ENCODE peak calls at places on chromosomes 3 and 15, in ten cellular contexts. K is brain microvascular endothelial cell, R is astrocyte, Q is breast epithelium, P is lower lobe of right lung, O is GM12864, E is foreskin fibroblast, B is hepatocyte, M is GM12878, U is HepG2. L is an unnamed sample.

GRCh38 chr15:81295466-81296145 is 28.3 kb downstream of the STARD5 start:
- DNase-seq in B (no peak), R (no peak), M (no peak), U (no peak), E (no peak), Q (no peak), K (no peak), O (no peak), P (no peak), L (no peak)

GRCh38 chr3:189267981-189268613 is 96.3 kb downstream of the TPRG1 start:
- DNase-seq in M (no peak), P (no peak), Q (no peak), B (no peak), E (no peak), U (peak), K (no peak), O (no peak), R (peak), L (no peak)

GRCh38 chr3:99128205-99128604 is 226.7 kb upstream of the DCBLD2 start:
- DNase-seq in K (no peak), U (no peak), P (no peak), R (peak), B (no peak), M (no peak), Q (no peak), O (no peak), E (no peak), L (no peak)

GRCh38 chr3:119245778-119246177 is 5.1 kb upstream of the B4GALT4 start:
- DNase-seq in R (no peak), E (no peak), M (no peak), U (no peak), B (no peak), Q (no peak), P (peak), O (no peak), K (no peak), L (no peak)

GRCh38 chr3:43105597-43106292 is at the start of gene POMGNT2:
- DNase-seq in U (peak), R (peak), B (peak), Q (peak), P (peak), K (peak), E (peak), M (peak), O (no peak), L (peak)

GRCh38 chr3:184647405-184647936 is 64.4 kb downstream of the MAGEF1 start:
- DNase-seq in E (no peak), Q (no peak), K (no peak), M (no peak), O (no peak), R (no peak), P (no peak), B (no peak), U (no peak), L (no peak)

GRCh38 chr3:194042947-194043346 is 93.0 kb upstream of the HES1 start:
- DNase-seq in M (no peak), K (peak), Q (no peak), E (peak), O (no peak), R (peak), U (peak), P (no peak), B (no peak), L (no peak)

GRCh38 chr3:52136513-52136912 is 17.7 kb downstream of the POC1A start:
- DNase-seq in E (no peak), K (no peak), O (no peak), P (peak), M (no peak), U (no peak), B (no peak), R (no peak), Q (peak), L (no peak)

GRCh38 chr15:36882487-36883108 is 217.8 kb downstream of the MEIS2 start:
- DNase-seq in R (no peak), P (no peak), O (no peak), K (no peak), U (no peak), E (no peak), Q (no peak), B (no peak), M (no peak), L (no peak)

GRCh38 chr3:52367891-52368880 is 52.1 kb downstream of the DNAH1 start:
- DNase-seq in M (no peak), R (no peak), U (no peak), B (no peak), O (no peak), K (no peak), P (no peak), Q (no peak), E (peak), L (no peak)

GRCh38 chr15:87348746-87349145 is 907.8 kb downstream of the NTRK3 start:
- DNase-seq in R (peak), K (peak), Q (no peak), B (peak), E (peak), U (no peak), O (no peak), M (no peak), P (no peak), L (no peak)

GRCh38 chr15:90004671-90005070 is 3.5 kb downstream of the ZNF710 start:
- DNase-seq in K (peak), M (no peak), Q (no peak), E (peak), O (no peak), P (peak), B (peak), U (peak), R (peak), L (peak)

DNA sequence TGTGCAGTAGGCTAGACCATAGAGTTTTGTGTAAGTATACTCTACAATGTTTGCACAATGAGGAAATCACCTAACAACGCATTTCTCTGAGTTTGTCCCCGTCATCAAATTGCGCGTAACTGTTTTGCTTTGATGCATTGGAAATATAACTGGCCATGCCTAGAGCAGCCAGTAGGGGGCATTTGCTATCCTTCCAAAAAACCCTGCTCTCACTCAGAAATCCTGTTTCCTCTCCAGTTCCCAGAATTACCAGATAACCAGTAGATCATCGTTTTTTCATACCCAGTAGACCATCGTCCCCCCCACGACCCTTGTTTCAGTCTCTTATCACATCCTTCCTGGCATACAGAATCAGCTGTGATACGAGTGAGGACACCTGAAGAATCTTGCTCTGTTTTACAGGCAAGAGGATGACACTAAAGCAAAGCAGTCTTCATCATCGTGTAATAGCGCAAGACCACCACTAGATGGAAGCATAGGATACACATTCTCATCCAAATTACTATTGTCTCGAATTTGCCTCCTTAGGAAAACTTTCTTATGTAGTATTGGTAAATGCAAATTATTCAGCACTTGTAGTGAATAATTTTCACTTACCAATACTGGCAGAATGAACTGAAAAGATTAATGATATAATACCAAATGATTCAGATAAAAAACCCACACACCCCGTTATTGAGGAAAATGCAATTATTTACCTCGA is 4.4 kb upstream of the GABRR3 start:
- DNase-seq in U (peak), E (peak), M (peak), O (peak), B (peak), K (peak), P (no peak), Q (peak), R (peak), L (peak)
- H3K4me3 ChIP-seq in U (peak), E (peak), M (peak), O (peak), B (peak), K (peak), P (peak), Q (peak), R (peak), L (peak)

DNA sequence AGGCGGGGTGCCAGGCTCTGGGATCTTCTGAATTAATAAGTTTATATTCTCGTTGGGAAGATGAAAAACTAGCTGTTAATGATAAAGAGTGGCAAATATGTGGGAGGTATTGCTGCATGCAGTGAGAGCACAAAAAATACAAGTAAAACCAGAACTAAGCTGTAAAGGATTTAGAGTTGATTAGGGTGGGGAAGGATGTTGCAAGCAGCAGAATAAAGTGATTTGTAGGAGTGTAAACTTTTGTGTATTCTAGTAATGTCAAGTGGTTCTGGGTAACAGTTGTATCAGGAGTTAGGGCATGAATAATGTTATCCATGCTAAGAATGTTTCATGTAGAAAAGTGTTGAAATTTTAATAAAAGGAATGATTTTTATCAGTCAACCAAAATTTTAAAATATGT is 18.1 kb downstream of the CRYBG3 start:
- DNase-seq in Q (no peak), P (no peak), M (no peak), R (no peak), B (no peak), E (no peak), O (no peak), K (no peak), U (no peak), L (no peak)
- TF ChIP-seq CTCF in Q (no peak), P (no peak), M (no peak), R (no peak), B (no peak), E (no peak), O (no peak), K (no peak), U (no peak), L (no peak)

DNA sequence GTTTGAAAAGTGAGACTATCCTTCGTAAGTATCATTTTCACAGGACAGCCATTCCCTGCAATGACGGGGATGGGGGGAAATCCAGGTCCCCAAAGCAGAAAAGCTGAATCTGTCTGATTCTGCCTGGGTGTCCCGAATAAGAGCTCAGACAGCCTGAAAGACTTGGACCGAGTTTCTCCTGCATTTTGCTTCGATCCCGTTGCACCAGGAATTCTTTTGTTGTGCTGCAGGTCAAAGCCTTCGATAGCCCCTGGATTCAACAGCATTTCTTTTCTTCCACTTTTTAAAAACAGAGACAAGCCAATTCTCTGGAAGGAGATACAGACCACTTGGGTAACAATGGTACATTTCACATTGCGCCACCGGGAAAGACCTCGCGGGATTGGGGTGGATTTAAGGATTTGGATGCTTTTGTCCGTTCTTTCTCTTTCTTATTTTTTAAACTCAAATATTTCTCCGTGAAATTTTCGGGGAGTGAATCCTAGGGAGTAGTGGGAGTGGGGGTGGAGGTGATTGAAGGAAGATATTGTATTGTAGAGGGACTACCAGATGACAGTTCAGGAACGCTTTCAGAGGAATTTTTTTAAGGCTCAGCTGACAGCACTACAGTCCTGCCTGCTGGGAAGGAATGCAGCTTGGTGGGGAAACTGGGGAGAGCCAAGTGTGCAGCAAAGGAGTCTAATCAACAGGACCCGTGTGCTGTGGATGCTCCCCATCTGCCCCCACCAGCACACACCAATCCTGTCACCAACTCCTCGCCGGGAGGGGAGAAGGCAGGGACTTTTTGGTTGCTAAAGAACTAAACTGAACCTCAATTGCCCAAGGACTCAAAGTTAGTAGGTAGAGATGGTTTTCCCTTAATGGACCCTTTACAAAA is 2.6 kb downstream of the SLITRK3 start:
- DNase-seq in B (no peak), Q (no peak), R (no peak), P (no peak), K (no peak), M (no peak), E (no peak), U (no peak), O (no peak), L (no peak)
- H3K4me3 ChIP-seq in B (peak), Q (peak), R (peak), P (no peak), K (peak), M (no peak), E (no peak), U (no peak), O (no peak), L (no peak)

DNA sequence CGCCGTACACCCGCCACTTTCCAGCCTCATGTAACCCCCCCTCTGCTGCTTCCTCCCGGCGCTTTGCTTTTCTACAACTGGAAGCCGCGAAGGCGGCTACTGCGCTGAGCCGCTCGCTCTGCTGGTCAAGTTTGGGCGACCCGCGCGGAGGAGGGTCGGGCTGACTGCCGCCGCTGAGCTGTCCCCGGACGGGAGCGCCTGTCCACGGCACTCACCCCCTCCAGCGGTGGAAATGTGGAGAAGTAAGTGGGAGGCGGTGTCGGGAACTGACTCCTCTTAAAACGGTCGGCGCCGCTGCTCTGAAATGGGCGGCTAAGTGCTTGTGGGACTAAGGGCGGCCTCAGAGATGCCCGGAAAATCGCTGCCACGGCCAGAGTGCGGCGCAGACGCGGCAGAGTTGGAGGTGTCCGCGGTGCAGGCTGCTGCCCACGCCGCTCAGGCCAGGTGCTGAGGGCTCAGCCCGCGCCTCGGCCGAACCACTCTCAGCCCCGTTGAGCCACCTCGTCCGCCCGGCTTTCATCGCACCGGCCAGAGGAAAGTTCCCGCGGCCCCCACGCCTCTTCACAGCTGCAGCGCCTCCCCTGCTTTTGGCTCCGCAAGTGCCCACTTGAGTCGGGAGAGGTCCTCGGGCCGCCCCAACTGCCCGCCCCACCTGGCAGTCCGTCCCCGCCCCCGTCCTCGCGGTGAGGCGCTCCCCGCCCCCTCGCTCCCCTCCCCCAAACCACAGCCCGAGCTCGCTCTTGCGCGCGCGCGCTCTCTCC is 394 bp upstream of the EPHA6 start:
- DNase-seq in E (peak), O (no peak), K (peak), P (peak), R (peak), Q (no peak), M (no peak), B (peak), U (peak), L (peak)
- TF ChIP-seq CTCF in E (no peak), O (no peak), K (peak), P (no peak), R (peak), Q (no peak), M (no peak), B (peak), U (peak), L (no peak)